ENCODE peak calls at places on chromosomes 13 and 19, in six cellular contexts. Q, T, M, F, K and Y are unnamed samples.

GRCh38 chr13:39676315-39676876 is 20.9 kb downstream of the COG6 start:
- DNase-seq in Q (no peak), F (no peak), K (no peak), M (no peak), T (no peak), Y (peak; percentile 46)

GRCh38 chr19:54473071-54473941 is at the start of gene CDC42EP5:
- DNase-seq in M (peak; percentile 83), K (peak; percentile 50), Q (peak; percentile 84), T (peak; percentile 77), F (no peak), Y (peak; percentile 73)

GRCh38 chr19:33150852-33151518 is 19.1 kb downstream of the WDR88 start:
- DNase-seq in T (no peak), Q (no peak), F (no peak), M (no peak), K (no peak), Y (no peak)

GRCh38 chr19:50602496-50602895 is 34.3 kb upstream of the LRRC4B start:
- DNase-seq in M (no peak), T (no peak), Q (no peak), K (no peak), F (no peak), Y (no peak)

GRCh38 chr19:1113986-1114483 is 10.2 kb downstream of the GPX4 start:
- DNase-seq in K (no peak), M (no peak), T (peak; percentile 37), F (no peak), Q (peak; percentile 31), Y (no peak)

GRCh38 chr13:22740264-22740663 is 440.5 kb upstream of the SGCG start:
- DNase-seq in Q (no peak), F (no peak), M (no peak), K (no peak), T (no peak), Y (no peak)

GRCh38 chr13:33249066-33249465 is 36.5 kb downstream of the STARD13 start:
- DNase-seq in Q (no peak), T (no peak), K (no peak), F (no peak), M (no peak), Y (no peak)

GRCh38 chr13:72504026-72504925 is 223.2 kb downstream of the MZT1 start:
- DNase-seq in M (no peak), Q (no peak), T (no peak), K (no peak), F (no peak), Y (no peak)

GRCh38 chr13:81487151-81487550 is 1146.2 kb upstream of the SPRY2 start:
- DNase-seq in K (no peak), M (no peak), Q (no peak), F (no peak), T (no peak), Y (peak; percentile 36)

GRCh38 chr19:8609210-8610040 is 1.1 kb downstream of the ADAMTS10 start:
- DNase-seq in F (peak; percentile 33), T (peak; percentile 79), M (no peak), K (peak; percentile 30), Q (peak; percentile 50), Y (peak; percentile 40)

GRCh38 chr13:27174766-27175455 is 3.3 kb upstream of the USP12 start:
- DNase-seq in F (no peak), K (no peak), M (no peak), Q (no peak), T (no peak), Y (no peak)

GRCh38 chr13:59776924-59777690 is 386.6 kb downstream of the DIAPH3 start:
- DNase-seq in M (no peak), K (no peak), T (no peak), Q (no peak), F (no peak), Y (no peak)

GRCh38 chr19:8304841-8305621 is 3.1 kb downstream of the CD320 start:
- DNase-seq in T (peak; percentile 26), Q (peak; percentile 17), M (no peak), F (no peak), K (peak; percentile 26), Y (peak; percentile 49)

GRCh38 chr13:98842858-98843481 is 90.5 kb upstream of the SLC15A1 start:
- DNase-seq in Q (peak; percentile 74), K (peak; percentile 71), F (peak; percentile 55), M (peak; percentile 83), T (peak; percentile 65), Y (peak; percentile 85)

GRCh38 chr19:56660381-56661105 is 11.0 kb downstream of the ZNF835 start:
- DNase-seq in K (no peak), T (peak; percentile 58), M (no peak), F (peak; percentile 64), Q (peak; percentile 20), Y (peak; percentile 73)

GRCh38 chr13:94661396-94661795 is 50.9 kb downstream of the SOX21 start:
- DNase-seq in F (no peak), Q (no peak), K (no peak), T (no peak), M (no peak), Y (no peak)

GRCh38 chr13:35808846-35809245 is 322.3 kb downstream of the DCLK1 start:
- DNase-seq in Q (no peak), K (no peak), T (no peak), M (no peak), F (no peak), Y (no peak)

GRCh38 chr13:35814573-35814972 is 316.6 kb downstream of the DCLK1 start:
- DNase-seq in T (no peak), K (no peak), M (no peak), F (no peak), Q (no peak), Y (no peak)

GRCh38 chr13:35817642-35818576 is 313.3 kb downstream of the DCLK1 start:
- DNase-seq in K (no peak), Q (no peak), F (no peak), T (no peak), M (no peak), Y (no peak)

GRCh38 chr13:35810286-35810685 is 320.9 kb downstream of the DCLK1 start:
- DNase-seq in Q (no peak), M (no peak), T (no peak), K (no peak), F (no peak), Y (no peak)

DNA sequence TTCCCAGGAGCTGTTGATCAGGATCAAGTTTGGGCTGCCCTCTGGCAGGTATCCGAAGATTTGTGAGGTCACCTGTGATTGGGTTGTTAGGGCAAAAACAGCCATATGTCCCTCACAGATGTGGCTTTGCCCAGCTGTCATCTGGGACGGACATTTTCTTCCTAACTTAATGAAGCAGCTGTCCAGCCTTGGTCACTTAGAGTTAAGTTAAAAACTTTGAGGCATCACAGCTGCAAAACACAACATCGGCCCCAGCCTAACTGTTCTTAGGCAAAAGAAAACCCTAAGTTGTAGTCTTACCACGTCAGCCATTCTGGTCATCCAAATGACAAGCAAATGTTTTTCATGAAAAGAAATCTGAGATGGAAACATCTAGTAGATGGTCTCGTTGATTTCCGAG is 318.5 kb downstream of the DCLK1 start:
- DNase-seq in Q (no peak), M (no peak), T (no peak), F (no peak), K (no peak), Y (no peak)
- TF ChIP-seq POLR2A in Q (no peak), M (no peak), T (no peak), F (no peak), K (no peak), Y (no peak)

GRCh38 chr13:49219647-49220034 is 497 bp upstream of the MLNR start:
- DNase-seq in F (no peak), T (no peak), Q (no peak), M (no peak), K (no peak), Y (peak; percentile 23)
- H3K9me3 ChIP-seq in F (no peaks in the 10 kb centered on the region), T (no peaks in the 10 kb centered on the region), Q (no peaks in the 10 kb centered on the region), M (no peaks in the 10 kb centered on the region), K (no peaks in the 10 kb centered on the region), Y (no peaks in the 10 kb centered on the region)

DNA sequence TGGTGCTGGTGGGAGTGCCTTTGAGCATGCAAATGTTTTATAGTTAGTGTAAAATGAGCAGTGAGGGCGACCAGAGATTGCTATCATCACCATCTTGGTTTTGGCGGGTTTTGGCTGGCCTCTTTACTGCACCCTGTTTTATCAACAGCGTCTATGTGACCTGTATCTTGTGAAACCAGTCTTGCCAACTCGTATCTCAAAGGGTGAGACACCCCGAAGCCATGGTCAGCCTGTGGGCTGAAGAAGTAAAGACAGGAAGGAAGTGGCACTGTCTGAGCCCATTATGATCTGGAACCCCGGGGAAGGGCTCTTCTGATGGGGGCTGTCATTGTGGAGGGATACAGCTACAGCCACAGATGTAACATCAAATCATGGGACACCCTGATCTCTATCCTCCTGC is 81.5 kb upstream of the FAM216B start:
- DNase-seq in M (no peak), K (no peak), T (no peak), Q (no peak), F (no peak), Y (no peak)
- H3K4me3 ChIP-seq in M (no peak overlapping the region), K (no peak overlapping the region), T (no peak overlapping the region), Q (no peak overlapping the region), F (no peak overlapping the region), Y (no peak overlapping the region)

GRCh38 chr19:35757231-35757748 is 461 bp upstream of the HSPB6 start:
- DNase-seq in F (peak; percentile 50), Q (peak; percentile 97), M (peak; percentile 66), K (peak; percentile 49), T (peak; percentile 95), Y (peak; percentile 91)

GRCh38 chr19:35755550-35756371 is 1.1 kb downstream of the HSPB6 start:
- DNase-seq in Q (peak; percentile 97), M (peak; percentile 80), T (peak; percentile 90), F (peak; percentile 40), K (peak; percentile 60), Y (peak; percentile 79)

GRCh38 chr19:35755160-35755549 is 1.7 kb downstream of the HSPB6 start:
- DNase-seq in K (no peak), Q (no peak), M (no peak), F (no peak), T (no peak), Y (no peak)

GRCh38 chr19:35757749-35758608 is at the start of gene PROSER3:
- DNase-seq in T (peak; percentile 99), M (peak; percentile 99), K (peak; percentile 98), Q (peak; percentile 99), F (peak; percentile 99), Y (peak; percentile 99)

GRCh38 chr19:35756373-35757230 is at the start of gene HSPB6:
- DNase-seq in M (peak; percentile 50), K (peak; percentile 35), Q (peak; percentile 91), T (peak; percentile 86), F (no peak), Y (peak; percentile 68)
- TF ChIP-seq POLR2A in M (no peak), K (peak; percentile 21), Q (peak; percentile 79), T (no peak), F (no peak), Y (no peak)

GRCh38 chr19:16038196-16038695 is 38.0 kb upstream of the TPM4 start:
- DNase-seq in K (no peak), Q (no peak), F (no peak), M (no peak), T (no peak), Y (no peak)

GRCh38 chr19:16036397-16036925 is 39.8 kb upstream of the TPM4 start:
- DNase-seq in Q (no peak), K (no peak), M (no peak), F (no peak), T (no peak), Y (no peak)

GRCh38 chr19:16039081-16039480 is 37.2 kb upstream of the TPM4 start:
- DNase-seq in F (no peak), M (no peak), K (no peak), Q (no peak), T (no peak), Y (no peak)

GRCh38 chr19:16036941-16037340 is 39.4 kb upstream of the TPM4 start:
- DNase-seq in Q (no peak), T (no peak), F (no peak), M (no peak), K (no peak), Y (no peak)

GRCh38 chr19:16037424-16038195 is 38.7 kb upstream of the TPM4 start:
- DNase-seq in K (no peak), M (no peak), Q (no peak), T (no peak), F (no peak), Y (no peak)
- H3K9me3 ChIP-seq in K (no peaks in the 10 kb centered on the region), M (no peaks in the 10 kb centered on the region), Q (no peaks in the 10 kb centered on the region), T (no peaks in the 10 kb centered on the region), F (no peaks in the 10 kb centered on the region), Y (no peaks in the 10 kb centered on the region)

GRCh38 chr19:49128545-49129237 is 9.3 kb downstream of the PPFIA3 start:
- DNase-seq in M (no peak), Q (no peak), K (no peak), T (no peak), F (no peak), Y (no peak)
- H3K4me3 ChIP-seq in M (peak overlapping the region; percentile 53), Q (no peak overlapping the region), K (peak overlapping the region; percentile 11), T (peak overlapping the region; percentile 44), F (no peak overlapping the region), Y (peak overlapping the region; percentile 25)